ENCODE peak calls at places on chromosome 1, in seven cellular contexts. M is non-pigmented ciliary epithelial cell, Q is HTR-8/SVneo, W is IMR-90, P is cortex of kidney, G is GM12865, I is HCEC 1CT. J is an unnamed sample.

GRCh38 chr1:44571712-44572571 is 102.3 kb downstream of the TMEM53 start:
- DNase-seq in W (no peak), G (peak), P (no peak), M (no peak), I (no peak), Q (no peak), J (no peak)

GRCh38 chr1:145961425-145962156 is 2.8 kb downstream of the ANKRD34A start:
- DNase-seq in P (no peak), G (peak), M (no peak), W (no peak), Q (no peak), I (peak), J (no peak)

GRCh38 chr1:113980120-113980519 is 846 bp downstream of the OLFML3 start:
- DNase-seq in G (no peak), M (no peak), Q (no peak), P (no peak), I (no peak), W (peak), J (peak)

GRCh38 chr1:244349581-244350001 is 102.1 kb downstream of the ADSS2 start:
- DNase-seq in Q (no peak), W (peak), P (no peak), M (no peak), I (no peak), G (no peak), J (no peak)

GRCh38 chr1:230188826-230189225 is 121.8 kb downstream of the GALNT2 start:
- DNase-seq in P (no peak), Q (no peak), W (no peak), M (no peak), I (no peak), G (no peak), J (peak)

GRCh38 chr1:12327566-12327965 is 97.7 kb downstream of the VPS13D start:
- DNase-seq in I (no peak), M (no peak), Q (no peak), P (no peak), W (no peak), G (no peak), J (no peak)

GRCh38 chr1:211511947-211512346 is 20.0 kb upstream of the RD3 start:
- DNase-seq in Q (no peak), W (peak), G (no peak), P (no peak), M (peak), I (no peak), J (no peak)

GRCh38 chr1:234176000-234176399 is 197.3 kb upstream of the COA6 start:
- DNase-seq in I (no peak), W (no peak), Q (no peak), G (no peak), P (no peak), M (no peak), J (no peak)